ENCODE peak calls at places on chromosomes 11 and 22, in five cellular contexts. One of them, this sample, is unnamed.

GRCh38 chr11:6468712-6469495 is 4.8 kb downstream of the TRIM3 start:
- DNase-seq in NCI-H2029: peak; percentile 94
- DNase-seq in GM12892: peak; percentile 60
- DNase-seq in endodermal cell: peak; percentile 98
- DNase-seq in NCI-H1092: no peak
- DNase-seq in this sample: peak; percentile 5

GRCh38 chr22:44400763-44401060 is 88.0 kb upstream of the SHISAL1 start:
- DNase-seq in NCI-H1092: no peak
- DNase-seq in NCI-H2029: no peak
- DNase-seq in GM12892: no peak
- DNase-seq in endodermal cell: no peak
- DNase-seq in this sample: no peak

GRCh38 chr11:61532136-61533038 is 23.8 kb downstream of the LRRC10B start:
- DNase-seq in NCI-H1092: peak; percentile 20
- DNase-seq in GM12892: peak; percentile 73
- DNase-seq in endodermal cell: peak; percentile 92
- DNase-seq in NCI-H2029: peak; percentile 56
- DNase-seq in this sample: no peak

GRCh38 chr22:41682033-41682807 is 6.4 kb downstream of the SNU13 start:
- DNase-seq in endodermal cell: peak; percentile 91
- DNase-seq in NCI-H1092: peak; percentile 72
- DNase-seq in NCI-H2029: peak; percentile 46
- DNase-seq in GM12892: peak; percentile 67
- DNase-seq in this sample: no peak

GRCh38 chr11:87431386-87431785 is 393.7 kb downstream of the TMEM135 start:
- DNase-seq in NCI-H2029: no peak
- DNase-seq in endodermal cell: no peak
- DNase-seq in GM12892: no peak
- DNase-seq in NCI-H1092: no peak
- DNase-seq in this sample: no peak

GRCh38 chr11:7115775-7116174 is 27.0 kb downstream of the RBMXL2 start:
- DNase-seq in endodermal cell: no peak
- DNase-seq in NCI-H2029: no peak
- DNase-seq in GM12892: no peak
- DNase-seq in NCI-H1092: no peak
- DNase-seq in this sample: no peak

GRCh38 chr11:121328967-121329653 is 36.5 kb downstream of the SC5D start:
- DNase-seq in NCI-H2029: no peak
- DNase-seq in NCI-H1092: no peak
- DNase-seq in GM12892: no peak
- DNase-seq in endodermal cell: no peak
- DNase-seq in this sample: no peak

GRCh38 chr11:114308689-114309089 is 12.5 kb downstream of the NNMT start:
- DNase-seq in NCI-H1092: no peak
- DNase-seq in endodermal cell: no peak
- DNase-seq in GM12892: no peak
- DNase-seq in NCI-H2029: peak; percentile 36
- DNase-seq in this sample: peak; percentile 77

GRCh38 chr11:94706211-94706610 is 61.9 kb upstream of the AMOTL1 start:
- DNase-seq in endodermal cell: no peak
- DNase-seq in NCI-H1092: no peak
- DNase-seq in NCI-H2029: no peak
- DNase-seq in GM12892: no peak
- DNase-seq in this sample: no peak

GRCh38 chr11:102111787-102112653 is 1.8 kb downstream of the YAP1 start:
- DNase-seq in GM12892: no peak
- DNase-seq in NCI-H2029: no peak
- DNase-seq in endodermal cell: no peak
- DNase-seq in NCI-H1092: no peak
- DNase-seq in this sample: no peak

GRCh38 chr22:23401910-23402274 is 178.2 kb downstream of the IGLL1 start:
- DNase-seq in NCI-H2029: no peak
- DNase-seq in endodermal cell: peak; percentile 48
- DNase-seq in NCI-H1092: no peak
- DNase-seq in GM12892: no peak
- DNase-seq in this sample: no peak

GRCh38 chr11:32586576-32587190 is 3.1 kb downstream of the EIF3M start:
- DNase-seq in NCI-H1092: no peak
- DNase-seq in endodermal cell: no peak
- DNase-seq in GM12892: no peak
- DNase-seq in NCI-H2029: no peak
- DNase-seq in this sample: no peak

GRCh38 chr11:122468965-122469364 is 186.6 kb upstream of the UBASH3B start:
- DNase-seq in endodermal cell: no peak
- DNase-seq in NCI-H2029: no peak
- DNase-seq in NCI-H1092: no peak
- DNase-seq in GM12892: no peak
- DNase-seq in this sample: no peak

GRCh38 chr11:85279267-85279666 is 347.9 kb downstream of the DLG2 start:
- DNase-seq in NCI-H1092: no peak
- DNase-seq in endodermal cell: no peak
- DNase-seq in NCI-H2029: no peak
- DNase-seq in GM12892: no peak
- DNase-seq in this sample: no peak

GRCh38 chr22:45284705-45285305 is at the start of gene UPK3A:
- DNase-seq in NCI-H1092: no peak
- DNase-seq in GM12892: no peak
- DNase-seq in NCI-H2029: peak; percentile 69
- DNase-seq in endodermal cell: peak; percentile 96
- DNase-seq in this sample: no peak

GRCh38 chr11:132177106-132177505 is 806.7 kb downstream of the NTM start:
- DNase-seq in NCI-H2029: no peak
- DNase-seq in NCI-H1092: no peak
- DNase-seq in GM12892: no peak
- DNase-seq in endodermal cell: no peak
- DNase-seq in this sample: no peak

GRCh38 chr22:19443544-19444211 is 3.8 kb downstream of the C22orf39 start:
- DNase-seq in NCI-H1092: no peak
- DNase-seq in GM12892: no peak
- DNase-seq in NCI-H2029: no peak
- DNase-seq in endodermal cell: no peak
- DNase-seq in this sample: no peak

GRCh38 chr11:63683133-63683991 is 2.1 kb downstream of the RTN3 start:
- DNase-seq in NCI-H2029: no peak
- DNase-seq in GM12892: no peak
- DNase-seq in NCI-H1092: no peak
- DNase-seq in endodermal cell: no peak
- DNase-seq in this sample: no peak

GRCh38 chr11:71996946-71997345 is 1.8 kb upstream of the IL18BP start:
- DNase-seq in GM12892: no peak
- DNase-seq in NCI-H1092: no peak
- DNase-seq in NCI-H2029: peak; percentile 62
- DNase-seq in endodermal cell: no peak
- DNase-seq in this sample: no peak

GRCh38 chr11:120108154-120108784 is 29.6 kb downstream of the TRIM29 start:
- DNase-seq in NCI-H1092: peak; percentile 51
- DNase-seq in GM12892: peak; percentile 88
- DNase-seq in NCI-H2029: peak; percentile 38
- DNase-seq in endodermal cell: peak; percentile 94
- DNase-seq in this sample: no peak

GRCh38 chr11:64372802-64373597 is 14.0 kb downstream of the RPS6KA4 start:
- DNase-seq in GM12892: peak; percentile 25
- DNase-seq in NCI-H1092: peak; percentile 100
- DNase-seq in NCI-H2029: peak; percentile 98
- DNase-seq in endodermal cell: peak; percentile 90
- DNase-seq in this sample: peak; percentile 95